ENCODE peak calls at places on chromosomes 13 and 19, in eight cellular contexts. S is A673, M is cardiac muscle cell, D is adrenal gland, O is left ventricle myocardium inferior, I is DND-41, G is thoracic aorta, A is BE2C. F is an unnamed sample. For H3K4me1, the result is how much of the 10 kb centered on the place peaks cover.

GRCh38 chr13:37011002-37011401 is 10.4 kb downstream of the EXOSC8 start:
- DNase-seq in G (no peak), A (no peak), O (no peak), M (no peak), I (no peak), S (no peak), D (no peak), F (no peak)

GRCh38 chr19:3644351-3645066 is 17.9 kb upstream of the CACTIN start:
- DNase-seq in S (peak), A (peak), I (no peak), M (peak), D (no peak), G (no peak), O (no peak), F (no peak)

GRCh38 chr19:54352546-54352945 is 12.2 kb downstream of the LAIR1 start:
- DNase-seq in M (no peak), O (no peak), G (no peak), I (no peak), A (no peak), S (no peak), D (no peak), F (no peak)

GRCh38 chr13:113976711-113977684 is 3.1 kb upstream of the C13orf46 start:
- DNase-seq in M (peak), D (no peak), A (peak), S (no peak), G (peak), O (no peak), I (no peak), F (peak)

GRCh38 chr13:42363941-42364612 is 92.1 kb downstream of the AKAP11 start:
- DNase-seq in A (no peak), D (no peak), M (peak), G (no peak), I (no peak), O (no peak), S (peak), F (no peak)

GRCh38 chr19:43425567-43426392 is 11.1 kb downstream of the TEX101 start:
- DNase-seq in D (no peak), G (no peak), O (no peak), I (no peak), A (no peak), S (peak), M (peak), F (no peak)

GRCh38 chr19:23565256-23565655 is 121.8 kb downstream of the ZNF675 start:
- DNase-seq in S (no peak), O (no peak), M (no peak), D (no peak), G (no peak), I (no peak), A (no peak), F (no peak)

GRCh38 chr19:28878862-28879566 is 333.9 kb downstream of the UQCRFS1 start:
- DNase-seq in D (peak), A (peak), S (peak), I (peak), M (peak), O (peak), G (peak), F (no peak)

GRCh38 chr19:24054044-24054935 is 32.7 kb upstream of the ZNF254 start:
- DNase-seq in S (no peak), O (no peak), G (no peak), D (no peak), A (no peak), M (peak), I (no peak), F (peak)

GRCh38 chr19:55210120-55210493 is 806 bp upstream of the PTPRH start:
- DNase-seq in O (no peak), D (peak), M (peak), I (no peak), A (no peak), S (peak), G (no peak), F (no peak)

GRCh38 chr13:37429976-37430375 is 168.6 kb downstream of the POSTN start:
- DNase-seq in G (no peak), D (no peak), A (no peak), I (no peak), S (no peak), M (peak), O (no peak), F (no peak)

GRCh38 chr13:41645313-41645712 is 188.0 kb downstream of the RGCC start:
- DNase-seq in G (no peak), D (peak), O (no peak), A (no peak), M (peak), I (no peak), S (no peak), F (no peak)

GRCh38 chr19:14476663-14477401 is 1.7 kb upstream of the PTGER1 start:
- DNase-seq in O (no peak), M (peak), G (no peak), D (no peak), S (peak), I (no peak), A (no peak), F (peak)

GRCh38 chr19:47430041-47430802 is 10.9 kb upstream of the MEIS3 start:
- DNase-seq in D (peak), I (no peak), S (no peak), O (no peak), A (no peak), M (peak), G (no peak), F (no peak)

GRCh38 chr19:18320865-18321728 is 1.8 kb downstream of the LSM4 start:
- DNase-seq in A (no peak), D (peak), S (no peak), G (no peak), I (no peak), M (no peak), O (peak), F (no peak)

DNA sequence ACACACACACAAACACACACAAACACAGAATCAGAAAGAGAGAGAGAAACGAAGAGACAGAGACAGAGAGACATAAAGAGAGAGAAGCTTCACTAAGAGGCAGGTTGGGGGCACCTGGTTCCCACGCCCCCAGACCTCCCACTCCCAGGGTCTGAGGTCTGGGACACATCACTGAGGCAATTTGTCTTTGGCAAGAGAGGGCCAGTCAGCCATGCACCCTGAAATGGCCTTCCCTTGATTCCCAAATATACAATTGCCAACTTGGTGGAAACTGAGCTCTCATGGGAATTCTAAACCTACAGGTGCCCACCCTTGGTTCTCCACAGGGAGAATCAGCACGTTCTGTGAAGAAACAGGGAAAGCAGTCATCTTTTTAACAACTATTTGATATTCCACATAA is 79.5 kb downstream of the COL4A1 start:
- DNase-seq in I (no peak), G (no peak), M (no peak), O (no peak), D (no peak), A (no peak), S (no peak), F (no peak)
- H3K4me1 ChIP-seq in I (under half), G (half or more), M (under half), O (half or more), D (under half), A (under half), S (under half), F (under half)

GRCh38 chr13:110303644-110304043 is 3.3 kb downstream of the COL4A1 start:
- DNase-seq in S (no peak), A (no peak), D (no peak), O (no peak), M (no peak), G (no peak), I (no peak), F (no peak)
- H3K4me3 ChIP-seq in S (no peak), A (no peak), D (no peak), O (peak), M (no peak), G (peak), I (no peak), F (no peak)

GRCh38 chr13:19658831-19659230 is 25.4 kb downstream of the MPHOSPH8 start:
- DNase-seq in S (no peak), A (no peak), I (no peak), D (no peak), O (no peak), M (no peak), G (no peak), F (no peak)
- TF ChIP-seq CTCF in S (no peak), A (no peak), I (no peak), D (no peak), O (no peak), M (no peak), G (no peak), F (no peak)

DNA sequence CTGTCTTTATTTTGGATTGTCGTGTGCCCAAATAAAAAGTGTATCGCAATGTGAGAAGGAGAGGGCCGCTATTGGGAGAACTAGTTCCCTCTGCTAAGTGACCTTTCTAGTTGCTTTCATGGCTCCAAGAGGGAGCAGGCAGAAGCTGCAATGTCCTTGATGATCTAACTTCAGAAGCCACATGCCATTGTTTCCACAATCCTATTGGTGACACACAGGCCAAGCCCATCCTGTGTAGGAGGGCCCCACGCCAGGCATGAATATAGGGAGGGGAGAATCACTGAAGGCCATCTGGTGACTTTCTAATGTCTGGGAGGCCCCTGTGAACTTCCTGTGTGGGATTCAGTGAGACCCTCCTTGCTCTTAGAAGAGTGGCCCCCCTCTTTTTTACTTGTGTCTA is 47.8 kb upstream of the KPNA3 start:
- DNase-seq in M (no peak), A (peak), I (peak), G (no peak), S (peak), O (no peak), D (peak), F (no peak)
- H3K4me1 ChIP-seq in M (under half), A (under half), I (under half), G (under half), S (under half), O (under half), D (under half), F (under half)

GRCh38 chr13:28475916-28476725 is 18.8 kb downstream of the FLT1 start:
- DNase-seq in O (no peak), A (no peak), I (no peak), G (no peak), M (peak), D (no peak), S (peak), F (no peak)
- H3K4me3 ChIP-seq in O (no peak), A (no peak), I (no peak), G (no peak), M (no peak), D (no peak), S (no peak), F (no peak)

DNA sequence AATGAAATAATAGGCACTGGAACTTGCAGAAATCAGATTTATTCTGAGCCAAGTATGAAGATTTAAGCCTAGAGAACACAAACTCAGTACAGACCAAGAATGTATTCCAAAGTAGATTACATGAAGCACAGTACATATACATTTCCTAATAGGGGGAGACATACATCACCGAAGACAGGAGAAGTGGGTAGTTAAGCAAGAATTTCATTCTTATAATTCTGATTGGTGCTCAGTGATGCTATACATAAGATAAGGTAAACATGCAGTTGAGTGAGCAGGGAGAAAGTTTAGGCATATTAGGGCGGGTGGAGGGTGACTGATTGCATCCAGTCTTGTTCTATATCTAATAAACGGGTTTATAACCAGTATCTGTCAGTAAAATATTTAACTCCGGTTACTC is 2218.7 kb downstream of the PCDH9 start:
- DNase-seq in I (no peak), A (peak), O (no peak), S (no peak), M (peak), G (no peak), D (no peak), F (no peak)
- TF ChIP-seq CTCF in I (no peak), A (peak), O (no peak), S (no peak), M (no peak), G (no peak), D (no peak), F (no peak)

GRCh38 chr19:13028027-13028426 is 32.8 kb downstream of the NFIX start:
- DNase-seq in I (no peak), D (no peak), G (no peak), A (no peak), S (no peak), O (no peak), M (no peak), F (no peak)

GRCh38 chr19:13029301-13029880 is 34.1 kb downstream of the NFIX start:
- DNase-seq in I (no peak), G (no peak), M (no peak), O (no peak), S (no peak), D (no peak), A (no peak), F (no peak)

GRCh38 chr19:13027557-13027956 is 32.3 kb downstream of the NFIX start:
- DNase-seq in O (no peak), A (no peak), S (no peak), I (no peak), M (no peak), G (no peak), D (no peak), F (no peak)

GRCh38 chr19:13031917-13032623 is 36.8 kb downstream of the NFIX start:
- DNase-seq in S (no peak), D (no peak), M (no peak), G (no peak), O (no peak), A (no peak), I (no peak), F (no peak)

DNA sequence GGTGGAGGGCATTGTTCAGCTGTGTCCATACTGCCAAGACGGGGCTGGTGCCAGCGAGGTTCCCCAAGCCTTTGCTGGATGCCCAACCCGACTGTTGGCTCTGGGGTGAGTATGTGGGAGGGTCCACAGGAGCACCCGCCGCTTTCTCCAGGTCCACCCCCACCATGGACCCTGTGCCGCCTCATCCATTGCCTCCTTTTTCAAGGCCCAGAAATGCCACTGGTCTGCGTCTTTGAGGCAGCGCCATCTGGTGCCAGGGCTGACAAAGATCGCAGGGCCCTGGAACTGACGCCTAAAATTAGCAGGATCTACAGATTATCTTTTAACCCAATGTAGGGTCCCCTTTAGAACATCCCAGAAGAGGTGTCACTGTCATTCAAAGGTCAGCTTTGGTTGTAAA is 34.6 kb downstream of the NFIX start:
- DNase-seq in A (no peak), G (no peak), O (no peak), I (peak), M (no peak), S (no peak), D (no peak), F (no peak)
- H3K4me1 ChIP-seq in A (under half), G (half or more), O (half or more), I (under half), M (under half), S (under half), D (under half), F (under half)

GRCh38 chr19:11243798-11244169 is 4.4 kb downstream of the ANGPTL8 start:
- DNase-seq in G (no peak), S (no peak), I (no peak), M (no peak), A (no peak), D (no peak), O (no peak), F (no peak)
- H3K4me3 ChIP-seq in G (peak), S (peak), I (no peak), M (no peak), A (peak), D (no peak), O (peak), F (no peak)

DNA sequence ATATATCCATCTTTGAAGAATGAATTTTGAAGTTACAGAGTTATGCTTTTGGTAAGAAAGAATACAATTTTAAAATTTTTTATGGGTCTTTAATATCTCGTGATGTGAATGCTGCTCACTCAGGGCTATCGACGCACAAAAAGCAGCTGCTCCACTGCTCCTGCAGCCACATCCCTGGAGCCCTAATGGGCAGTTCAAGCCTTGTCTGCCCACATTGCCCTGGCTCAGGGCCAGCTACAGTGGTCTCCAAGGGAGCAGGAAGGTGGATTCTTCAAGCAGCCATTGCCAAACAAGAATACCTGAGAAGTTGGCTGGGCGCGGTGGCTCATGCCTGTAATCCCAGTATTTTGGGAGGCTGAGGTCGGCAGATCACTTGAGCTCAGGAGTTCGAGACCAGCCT is 85.8 kb downstream of the IPO5 start:
- DNase-seq in G (no peak), O (no peak), I (no peak), M (no peak), A (no peak), D (no peak), S (no peak), F (no peak)
- TF ChIP-seq CTCF in G (no peak), O (no peak), I (no peak), M (no peak), A (no peak), D (no peak), S (no peak), F (no peak)